ENCODE peak calls at places on chromosomes 13 and 19, in five cellular contexts. One of them, this sample, is unnamed.

GRCh38 chr19:54137913-54138776 is 583 bp downstream of the CNOT3 start:
- DNase-seq in breast epithelium: no peak
- DNase-seq in psoas muscle: peak
- DNase-seq in GM06990: peak
- DNase-seq in astrocyte of the spinal cord: no peak
- DNase-seq in this sample: no peak

GRCh38 chr19:58038688-58039204 is 4.9 kb downstream of the ZSCAN1 start:
- DNase-seq in GM06990: no peak
- DNase-seq in psoas muscle: no peak
- DNase-seq in breast epithelium: no peak
- DNase-seq in astrocyte of the spinal cord: no peak
- DNase-seq in this sample: no peak

GRCh38 chr13:111658150-111659100 is 338.0 kb downstream of the TEX29 start:
- DNase-seq in GM06990: no peak
- DNase-seq in psoas muscle: no peak
- DNase-seq in breast epithelium: no peak
- DNase-seq in astrocyte of the spinal cord: no peak
- DNase-seq in this sample: no peak

GRCh38 chr19:2266183-2266993 is 10.2 kb upstream of the JSRP1 start:
- DNase-seq in GM06990: peak
- DNase-seq in astrocyte of the spinal cord: peak
- DNase-seq in psoas muscle: peak
- DNase-seq in breast epithelium: peak
- DNase-seq in this sample: no peak

GRCh38 chr13:30738526-30738925 is 3.2 kb downstream of the ALOX5AP start:
- DNase-seq in breast epithelium: no peak
- DNase-seq in psoas muscle: no peak
- DNase-seq in astrocyte of the spinal cord: no peak
- DNase-seq in GM06990: no peak
- DNase-seq in this sample: no peak

GRCh38 chr13:93118081-93118615 is 108.5 kb upstream of the GPC6 start:
- DNase-seq in breast epithelium: no peak
- DNase-seq in GM06990: no peak
- DNase-seq in astrocyte of the spinal cord: no peak
- DNase-seq in psoas muscle: no peak
- DNase-seq in this sample: no peak

GRCh38 chr19:17721821-17722220 is 2.5 kb downstream of the MAP1S start:
- DNase-seq in breast epithelium: no peak
- DNase-seq in GM06990: no peak
- DNase-seq in psoas muscle: no peak
- DNase-seq in astrocyte of the spinal cord: no peak
- DNase-seq in this sample: no peak

GRCh38 chr19:737591-738093 is 13.3 kb upstream of the MISP start:
- DNase-seq in breast epithelium: no peak
- DNase-seq in psoas muscle: no peak
- DNase-seq in GM06990: no peak
- DNase-seq in astrocyte of the spinal cord: no peak
- DNase-seq in this sample: no peak

GRCh38 chr19:3899531-3900294 is 19.2 kb downstream of the ATCAY start:
- DNase-seq in breast epithelium: no peak
- DNase-seq in astrocyte of the spinal cord: no peak
- DNase-seq in GM06990: no peak
- DNase-seq in psoas muscle: no peak
- DNase-seq in this sample: no peak

GRCh38 chr19:44848036-44848804 is 2.1 kb downstream of the NECTIN2 start:
- DNase-seq in breast epithelium: no peak
- DNase-seq in astrocyte of the spinal cord: peak
- DNase-seq in psoas muscle: no peak
- DNase-seq in GM06990: no peak
- DNase-seq in this sample: no peak

GRCh38 chr19:10295305-10295846 is 5.6 kb downstream of the ICAM5 start:
- DNase-seq in astrocyte of the spinal cord: no peak
- DNase-seq in psoas muscle: no peak
- DNase-seq in GM06990: peak
- DNase-seq in breast epithelium: no peak
- DNase-seq in this sample: no peak
- TF ChIP-seq CTCF in astrocyte of the spinal cord: peak
- TF ChIP-seq CTCF in psoas muscle: no peak
- TF ChIP-seq CTCF in GM06990: peak
- TF ChIP-seq CTCF in breast epithelium: no peak
- TF ChIP-seq CTCF in this sample: peak

DNA sequence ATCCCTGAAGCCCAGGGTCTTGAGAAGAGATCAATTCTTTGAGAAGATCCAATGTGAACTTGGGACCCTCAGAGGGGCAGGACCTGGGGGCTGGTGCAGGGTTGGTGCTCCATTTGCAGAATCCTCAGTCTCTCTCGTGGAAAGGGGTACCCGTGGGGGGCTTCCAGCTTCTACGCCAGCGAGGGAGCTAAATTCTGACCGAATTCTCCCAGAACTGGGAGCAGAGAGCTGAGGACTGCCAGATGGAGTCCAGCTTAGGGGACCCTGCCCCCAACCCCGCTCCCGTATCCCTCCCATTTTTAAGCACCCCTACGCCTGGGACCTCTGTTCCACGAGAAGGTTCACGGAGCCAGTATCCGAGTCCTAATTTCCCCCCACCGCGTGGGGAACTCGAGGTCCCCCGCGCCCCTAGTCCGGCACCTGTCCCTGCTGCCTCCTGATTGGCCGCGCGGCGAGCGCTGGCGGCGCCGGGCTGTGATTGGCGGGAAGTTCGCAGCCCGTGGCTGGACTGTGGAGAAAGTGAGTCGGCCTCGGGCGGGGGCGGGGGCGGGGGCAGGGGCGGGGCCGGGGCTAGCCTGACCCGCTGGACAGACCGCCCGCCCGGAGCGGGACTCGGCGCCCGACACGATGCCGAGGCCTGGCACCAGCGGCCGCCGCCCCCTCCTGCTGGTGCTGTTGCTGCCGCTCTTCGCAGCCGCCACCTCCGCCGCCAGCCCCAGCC is 4.4 kb upstream of the LTBP4 start:
- DNase-seq in astrocyte of the spinal cord: peak
- DNase-seq in GM06990: no peak
- DNase-seq in breast epithelium: no peak
- DNase-seq in psoas muscle: peak
- DNase-seq in this sample: no peak
- H3K4me3 ChIP-seq in astrocyte of the spinal cord: peak
- H3K4me3 ChIP-seq in GM06990: peak
- H3K4me3 ChIP-seq in breast epithelium: peak
- H3K4me3 ChIP-seq in psoas muscle: peak
- H3K4me3 ChIP-seq in this sample: peak

GRCh38 chr13:32200741-32201140 is 114.4 kb downstream of the ZAR1L start:
- DNase-seq in breast epithelium: no peak
- DNase-seq in astrocyte of the spinal cord: no peak
- DNase-seq in psoas muscle: no peak
- DNase-seq in GM06990: no peak
- DNase-seq in this sample: no peak
- TF ChIP-seq CTCF in breast epithelium: no peak
- TF ChIP-seq CTCF in astrocyte of the spinal cord: no peak
- TF ChIP-seq CTCF in psoas muscle: no peak
- TF ChIP-seq CTCF in GM06990: no peak
- TF ChIP-seq CTCF in this sample: peak

GRCh38 chr13:109271991-109272454 is 514.4 kb downstream of the IRS2 start:
- DNase-seq in psoas muscle: no peak
- DNase-seq in breast epithelium: no peak
- DNase-seq in astrocyte of the spinal cord: peak
- DNase-seq in GM06990: no peak
- DNase-seq in this sample: no peak
- H3K4me3 ChIP-seq in psoas muscle: no peak
- H3K4me3 ChIP-seq in breast epithelium: no peak
- H3K4me3 ChIP-seq in astrocyte of the spinal cord: peak
- H3K4me3 ChIP-seq in GM06990: no peak
- H3K4me3 ChIP-seq in this sample: no peak

This sample was measured in AG09309.